ENCODE peak calls at places on chromosomes 6 and 20, in eight cellular contexts. X is H54, M is fibroblast of mammary gland, H is mammary epithelial cell, O is RPMI8226, E is T-helper 2 cell, V is fibroblast of the aortic adventitia, T is skeletal muscle cell. Y is an unnamed sample.

GRCh38 chr20:64176548-64177419 is 12.5 kb downstream of the MYT1 start:
- DNase-seq in X (no peak), M (no peak), H (no peak), O (peak; percentile 52), E (no peak), V (no peak), T (no peak), Y (no peak)

GRCh38 chr20:60558491-60558890 is 600.3 kb downstream of the CDH26 start:
- DNase-seq in X (no peak), M (no peak), H (no peak), O (no peak), E (no peak), V (no peak), T (peak; percentile 4), Y (no peak)

GRCh38 chr6:5506149-5506548 is 244.8 kb downstream of the FARS2 start:
- DNase-seq in X (no peak), M (no peak), H (no peak), O (no peak), E (no peak), V (no peak), T (no peak), Y (no peak)

GRCh38 chr6:105431226-105431625 is 28.3 kb upstream of the PREP start:
- DNase-seq in X (no peak), M (peak; percentile 70), H (peak; percentile 46), O (peak; percentile 48), E (peak; percentile 72), V (peak; percentile 82), T (peak; percentile 17), Y (peak; percentile 56)

GRCh38 chr20:47283411-47283810 is 73.1 kb downstream of the ZMYND8 start:
- DNase-seq in X (no peak), M (no peak), H (no peak), O (no peak), E (no peak), V (no peak), T (no peak), Y (no peak)

GRCh38 chr6:46010771-46011170 is 4.9 kb downstream of the CLIC5 start:
- DNase-seq in X (no peak), M (peak; percentile 9), H (no peak), O (no peak), E (peak; percentile 34), V (no peak), T (no peak), Y (no peak)

GRCh38 chr6:169975701-169976100 is 224.3 kb downstream of the ERMARD start:
- DNase-seq in X (no peak), M (no peak), H (no peak), O (no peak), E (no peak), V (no peak), T (no peak), Y (no peak)

GRCh38 chr6:132969188-132969587 is 154.8 kb downstream of the RPS12 start:
- DNase-seq in X (no peak), M (peak; percentile 28), H (no peak), O (no peak), E (no peak), V (no peak), T (no peak), Y (no peak)

GRCh38 chr6:26328265-26328844 is 36.6 kb upstream of the BTN3A2 start:
- DNase-seq in X (no peak), M (no peak), H (no peak), O (peak; percentile 52), E (peak; percentile 29), V (no peak), T (no peak), Y (peak; percentile 81)

GRCh38 chr6:37954791-37955190 is 135.3 kb downstream of the ZFAND3 start:
- DNase-seq in X (no peak), M (no peak), H (no peak), O (no peak), E (no peak), V (no peak), T (no peak), Y (no peak)

GRCh38 chr6:100001915-100002388 is 7.9 kb upstream of the MCHR2 start:
- DNase-seq in X (no peak), M (peak; percentile 66), H (peak; percentile 40), O (peak; percentile 47), E (peak; percentile 54), V (peak; percentile 68), T (peak; percentile 11), Y (peak; percentile 25)

GRCh38 chr6:128370072-128370471 is 150.3 kb downstream of the PTPRK start:
- DNase-seq in X (peak; percentile 1), M (peak; percentile 84), H (peak; percentile 48), O (no peak), E (no peak), V (peak; percentile 70), T (peak; percentile 31), Y (peak; percentile 67)

GRCh38 chr20:9241232-9241692 is 172.4 kb downstream of the PLCB4 start:
- DNase-seq in X (peak; percentile 7), M (peak; percentile 82), H (peak; percentile 55), O (peak; percentile 13), E (no peak), V (peak; percentile 73), T (peak; percentile 35), Y (peak; percentile 89)

GRCh38 chr6:151536280-151536534 is 42.4 kb downstream of the CCDC170 start:
- DNase-seq in X (no peak), M (peak; percentile 5), H (no peak), O (no peak), E (no peak), V (no peak), T (no peak), Y (no peak)

GRCh38 chr6:159655409-159655988 is 37.5 kb downstream of the SOD2 start:
- DNase-seq in X (no peak), M (no peak), H (no peak), O (no peak), E (no peak), V (no peak), T (no peak), Y (no peak)

GRCh38 chr6:35215665-35216411 is 2.1 kb downstream of the SCUBE3 start:
- DNase-seq in X (no peak), M (no peak), H (no peak), O (no peak), E (no peak), V (no peak), T (no peak), Y (no peak)

GRCh38 chr20:32356935-32357868 is 929 bp upstream of the ASXL1 start:
- DNase-seq in X (peak; percentile 35), M (peak; percentile 63), H (no peak), O (peak; percentile 40), E (no peak), V (peak; percentile 58), T (no peak), Y (peak; percentile 22)

GRCh38 chr6:170206931-170207431 is 83.9 kb downstream of the DLL1 start:
- DNase-seq in X (no peak), M (no peak), H (no peak), O (no peak), E (no peak), V (no peak), T (no peak), Y (no peak)

GRCh38 chr6:139290787-139291294 is 957 bp downstream of the TXLNB start:
- DNase-seq in X (peak; percentile 9), M (peak; percentile 59), H (no peak), O (peak; percentile 78), E (peak; percentile 96), V (peak; percentile 61), T (peak; percentile 31), Y (no peak)

Y was measured in Caki2.